ENCODE peak calls at places on chromosomes 6 and 20, in eight cellular contexts. G is GM23338, Q is HCT116, J is PC-3, K is MM.1S, Y is GM23248, V is OCI-LY7, X is hepatocyte. U is an unnamed sample.

GRCh38 chr20:24634855-24635254 is 165.4 kb downstream of the SYNDIG1 start:
- DNase-seq in Q (peak), K (no peak), V (no peak), Y (peak), G (peak), J (peak), X (peak), U (peak)

GRCh38 chr6:56851104-56851503 is 103.8 kb upstream of the BEND6 start:
- DNase-seq in Y (peak), G (peak), J (no peak), Q (no peak), X (peak), K (no peak), V (no peak), U (peak)

GRCh38 chr20:8212286-8212685 is 80.2 kb downstream of the PLCB1 start:
- DNase-seq in X (no peak), J (peak), G (no peak), Y (peak), K (no peak), V (no peak), Q (no peak), U (no peak)

GRCh38 chr6:169865346-169866139 is 114.1 kb downstream of the ERMARD start:
- DNase-seq in J (no peak), V (no peak), K (no peak), Q (no peak), G (no peak), X (no peak), Y (no peak), U (no peak)

GRCh38 chr6:20965915-20966314 is 431.7 kb downstream of the CDKAL1 start:
- DNase-seq in Q (no peak), G (no peak), K (no peak), X (no peak), V (no peak), J (no peak), Y (no peak), U (no peak)

GRCh38 chr6:90375681-90376439 is 79.2 kb upstream of the BACH2 start:
- DNase-seq in Y (peak), G (no peak), Q (no peak), K (no peak), X (no peak), V (peak), J (peak), U (no peak)

GRCh38 chr20:44805991-44806729 is 4.2 kb downstream of the RIMS4 start:
- DNase-seq in G (peak), K (no peak), Y (peak), X (peak), V (no peak), Q (no peak), J (no peak), U (peak)

GRCh38 chr6:22764521-22764920 is 195.2 kb downstream of the HDGFL1 start:
- DNase-seq in Y (no peak), G (no peak), J (peak), Q (no peak), X (no peak), K (no peak), V (no peak), U (no peak)

GRCh38 chr6:44059359-44060342 is 67.6 kb downstream of the MRPL14 start:
- DNase-seq in X (no peak), Q (no peak), V (no peak), J (peak), G (no peak), Y (peak), K (no peak), U (no peak)

GRCh38 chr20:33443512-33444239 is at the start of gene SNTA1:
- DNase-seq in X (peak), V (peak), J (peak), G (peak), K (peak), Q (no peak), Y (peak), U (peak)

GRCh38 chr20:54149765-54150264 is 24.0 kb downstream of the CYP24A1 start:
- DNase-seq in X (no peak), K (no peak), V (no peak), Q (no peak), Y (no peak), J (no peak), G (no peak), U (no peak)

GRCh38 chr20:39048000-39048696 is 86.0 kb downstream of the DHX35 start:
- DNase-seq in Y (peak), K (peak), X (peak), V (peak), G (peak), Q (peak), J (peak), U (peak)

GRCh38 chr6:147040521-147040920 is 163.7 kb upstream of the STXBP5 start:
- DNase-seq in Y (no peak), G (no peak), K (no peak), J (no peak), V (no peak), Q (no peak), X (no peak), U (no peak)

GRCh38 chr6:96651816-96652215 is 88.9 kb downstream of the FHL5 start:
- DNase-seq in V (no peak), K (peak), G (no peak), Q (no peak), X (no peak), J (no peak), Y (no peak), U (no peak)

GRCh38 chr6:11413728-11414127 is 123.8 kb upstream of the TMEM170B start:
- DNase-seq in K (no peak), V (no peak), Y (peak), G (no peak), Q (no peak), J (peak), X (no peak), U (no peak)

GRCh38 chr6:157272866-157273755 is 50.2 kb downstream of the TMEM242 start:
- DNase-seq in Q (no peak), V (peak), Y (peak), X (no peak), K (no peak), G (peak), J (no peak), U (peak)

GRCh38 chr6:148758492-148758891 is 11.7 kb downstream of the UST start:
- DNase-seq in Y (no peak), G (no peak), V (peak), K (peak), J (no peak), X (no peak), Q (no peak), U (no peak)

GRCh38 chr20:3161316-3162079 is 1.8 kb upstream of the FASTKD5 start:
- DNase-seq in V (no peak), J (no peak), K (no peak), Y (no peak), X (no peak), Q (no peak), G (peak), U (no peak)

GRCh38 chr6:37096025-37096424 is 73.9 kb upstream of the PIM1 start:
- DNase-seq in Q (no peak), K (no peak), Y (no peak), G (no peak), V (no peak), X (no peak), J (no peak), U (no peak)
- H3K4me3 ChIP-seq in Q (no peak), K (no peak), Y (no peak), G (no peak), V (no peak), X (no peak), J (no peak), U (no peak)

DNA sequence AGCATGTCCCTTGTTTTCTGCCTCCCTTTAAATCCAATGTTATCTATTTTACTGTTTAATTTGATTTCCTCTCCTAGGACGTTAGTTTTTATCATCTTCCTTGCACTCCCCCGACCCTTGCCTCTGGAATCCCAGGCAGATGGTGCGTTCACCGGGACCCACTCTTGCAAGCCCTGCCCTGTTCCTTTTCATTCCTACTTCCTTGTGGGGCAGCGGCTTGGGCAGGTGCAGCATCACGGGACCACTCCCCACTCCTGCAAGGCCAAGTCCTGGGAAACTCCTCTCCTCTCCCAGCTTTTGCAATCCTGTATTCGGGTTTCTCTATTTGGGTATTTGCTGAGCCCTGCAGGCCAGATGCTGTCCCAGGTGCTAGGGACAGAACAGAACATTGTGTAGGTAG is 5.8 kb upstream of the CDH4 start:
- DNase-seq in V (no peak), K (no peak), G (no peak), X (no peak), Y (no peak), Q (no peak), J (no peak), U (no peak)
- TF ChIP-seq EZH2phosphoT487 in V (no peak), K (no peak), G (no peak), X (no peak), Y (no peak), Q (no peak), J (no peak), U (no peak)

GRCh38 chr6:26019261-26019845 is 56.8 kb downstream of the TRIM38 start:
- DNase-seq in Q (no peak), J (no peak), K (no peak), V (no peak), X (no peak), Y (no peak), G (no peak), U (no peak)
- H3K4me3 ChIP-seq in Q (no peak), J (peak), K (no peak), V (peak), X (no peak), Y (peak), G (no peak), U (no peak)

GRCh38 chr6:9620687-9621086 is 794.2 kb downstream of the TFAP2A start:
- DNase-seq in V (no peak), X (no peak), G (no peak), J (no peak), K (no peak), Y (no peak), Q (no peak), U (no peak)
- TF ChIP-seq EZH2phosphoT487 in V (no peak), X (no peak), G (no peak), J (no peak), K (no peak), Y (no peak), Q (no peak), U (no peak)

GRCh38 chr6:50850860-50851259 is 32.2 kb downstream of the TFAP2B start:
- DNase-seq in G (no peak), J (no peak), X (no peak), Y (no peak), V (no peak), Q (no peak), K (no peak), U (peak)

GRCh38 chr6:50849016-50849748 is 30.5 kb downstream of the TFAP2B start:
- DNase-seq in G (peak), Y (no peak), K (no peak), Q (no peak), X (no peak), V (no peak), J (no peak), U (peak)

GRCh38 chr6:50850223-50850751 is 31.6 kb downstream of the TFAP2B start:
- DNase-seq in J (peak), X (peak), K (no peak), V (no peak), G (peak), Q (no peak), Y (no peak), U (peak)

GRCh38 chr6:50851269-50851847 is 32.7 kb downstream of the TFAP2B start:
- DNase-seq in J (no peak), V (no peak), G (no peak), K (no peak), Y (no peak), X (no peak), Q (no peak), U (peak)

GRCh38 chr6:50849781-50850180 is 31.1 kb downstream of the TFAP2B start:
- DNase-seq in Q (no peak), J (no peak), K (no peak), G (no peak), Y (no peak), V (no peak), X (no peak), U (no peak)
- H3K4me3 ChIP-seq in Q (no peak), J (peak), K (no peak), G (peak), Y (no peak), V (no peak), X (peak), U (peak)

GRCh38 chr20:43379239-43379917 is 78.3 kb upstream of the SRSF6 start:
- DNase-seq in X (peak), K (no peak), Y (peak), Q (no peak), V (no peak), J (peak), G (no peak), U (no peak)
- TF ChIP-seq EZH2phosphoT487 in X (no peak), K (no peak), Y (no peak), Q (no peak), V (no peak), J (no peak), G (no peak), U (no peak)

DNA sequence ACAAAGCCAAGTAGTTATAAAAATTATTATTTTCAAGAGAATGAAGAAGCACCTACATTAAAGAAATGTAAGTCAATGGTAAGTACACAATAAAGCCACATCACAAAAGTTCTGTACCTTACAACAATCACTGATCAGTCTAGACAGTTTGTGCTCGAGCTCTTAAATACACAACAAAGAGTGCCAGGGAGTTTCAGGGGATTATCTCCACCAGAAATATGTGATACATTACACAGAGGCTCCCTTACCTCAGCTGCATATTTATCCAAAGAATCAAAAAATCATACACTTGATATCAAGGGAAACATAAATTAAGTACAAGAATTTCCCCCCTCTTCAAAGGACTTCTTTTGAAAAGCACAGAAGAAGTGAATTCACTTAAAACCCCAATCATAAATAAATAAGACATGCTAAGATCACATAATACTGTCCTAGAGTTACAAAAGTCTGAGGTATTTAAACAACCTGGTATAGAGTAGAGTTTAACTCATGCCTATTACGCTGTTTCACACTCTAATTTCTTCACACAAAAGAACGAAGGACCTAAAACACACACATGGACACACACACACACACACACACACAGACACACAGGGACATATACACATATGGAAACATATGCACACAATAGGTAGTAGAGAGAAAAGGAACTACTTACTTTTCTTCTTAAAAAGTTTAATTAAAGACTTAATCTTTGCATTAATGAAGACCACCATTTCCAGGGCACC is 555 bp downstream of the NHSL1 start:
- DNase-seq in V (peak), G (no peak), Y (no peak), X (no peak), Q (no peak), K (no peak), J (no peak), U (no peak)
- H3K4me3 ChIP-seq in V (peak), G (peak), Y (peak), X (peak), Q (no peak), K (no peak), J (no peak), U (peak)

DNA sequence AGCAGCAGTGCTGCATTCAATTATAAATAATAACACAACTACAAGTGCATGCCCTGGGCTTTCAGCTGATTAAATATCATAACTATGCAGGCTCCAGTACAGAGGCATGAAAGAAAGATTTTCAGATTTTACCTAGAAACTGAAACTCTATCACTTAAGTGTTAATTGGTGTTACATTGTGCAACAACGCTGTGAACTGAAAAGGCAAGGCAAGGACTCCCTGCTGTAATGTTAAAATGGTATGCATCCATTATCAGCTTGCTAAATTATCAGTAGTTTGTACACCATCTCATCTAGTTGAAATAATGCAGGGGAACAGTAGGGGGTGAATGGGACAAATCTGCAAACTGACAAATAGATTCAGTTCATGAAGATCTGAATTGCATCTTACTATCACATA is 976.7 kb upstream of the MANEA start:
- DNase-seq in J (no peak), Y (no peak), X (no peak), V (no peak), K (no peak), G (no peak), Q (no peak), U (no peak)
- TF ChIP-seq EZH2phosphoT487 in J (no peak), Y (no peak), X (no peak), V (no peak), K (no peak), G (no peak), Q (no peak), U (no peak)

DNA sequence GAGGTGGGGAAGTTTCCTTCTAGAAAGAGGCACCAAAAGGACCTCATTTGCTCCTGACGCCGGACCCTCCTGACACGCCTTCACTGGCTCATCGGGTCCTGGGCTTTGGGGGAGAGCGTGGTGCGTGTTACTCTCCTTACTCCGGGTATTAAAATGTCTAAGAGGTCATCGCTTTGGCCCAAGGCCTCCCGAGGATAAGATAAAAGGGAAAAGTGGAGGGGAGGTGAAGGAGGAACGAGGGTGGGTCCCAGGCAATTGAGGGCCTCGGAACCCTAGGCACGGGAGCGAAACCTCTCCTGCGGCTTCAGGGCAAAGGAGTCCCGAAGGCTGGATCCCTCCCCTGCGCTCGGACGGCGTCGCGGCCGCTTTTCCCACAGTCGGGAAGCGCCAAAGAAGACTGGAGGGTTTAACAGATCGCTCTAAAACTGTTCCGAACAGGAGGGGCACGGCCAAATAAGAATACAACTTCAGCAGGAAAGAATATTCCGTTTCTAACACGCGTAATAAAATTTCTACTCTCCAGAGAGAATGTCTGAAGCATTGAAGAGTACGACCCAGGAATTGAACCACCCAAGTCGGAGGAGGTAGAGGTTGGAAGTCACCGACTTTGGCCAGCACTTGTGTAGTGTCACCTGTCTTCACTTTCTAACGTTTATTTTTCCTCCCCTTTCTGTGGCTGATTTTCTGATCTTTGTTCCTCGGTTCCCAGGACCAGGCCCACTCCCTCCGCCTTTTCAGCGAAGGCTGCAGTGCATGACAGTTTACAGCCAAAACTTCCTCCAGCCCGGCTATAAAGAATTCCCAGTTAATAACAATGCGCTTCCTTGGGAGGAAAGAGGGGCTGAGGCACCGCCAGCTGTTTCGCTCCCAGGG is 2.1 kb upstream of the TBXT start:
- DNase-seq in J (no peak), V (no peak), K (no peak), Q (no peak), Y (no peak), X (no peak), G (peak), U (peak)
- H3K4me3 ChIP-seq in J (no peak), V (no peak), K (no peak), Q (no peak), Y (no peak), X (no peak), G (peak), U (peak)

GRCh38 chr20:41738584-41739193 is 120.5 kb upstream of the CHD6 start:
- DNase-seq in K (peak), V (peak), X (peak), J (peak), Y (peak), G (peak), Q (peak), U (peak)

GRCh38 chr20:41733151-41733550 is 115.0 kb upstream of the CHD6 start:
- DNase-seq in Q (no peak), V (no peak), Y (peak), G (no peak), J (no peak), K (no peak), X (no peak), U (no peak)

GRCh38 chr20:41735949-41736348 is 117.8 kb upstream of the CHD6 start:
- DNase-seq in Q (no peak), Y (no peak), J (no peak), X (no peak), K (no peak), G (no peak), V (no peak), U (no peak)

DNA sequence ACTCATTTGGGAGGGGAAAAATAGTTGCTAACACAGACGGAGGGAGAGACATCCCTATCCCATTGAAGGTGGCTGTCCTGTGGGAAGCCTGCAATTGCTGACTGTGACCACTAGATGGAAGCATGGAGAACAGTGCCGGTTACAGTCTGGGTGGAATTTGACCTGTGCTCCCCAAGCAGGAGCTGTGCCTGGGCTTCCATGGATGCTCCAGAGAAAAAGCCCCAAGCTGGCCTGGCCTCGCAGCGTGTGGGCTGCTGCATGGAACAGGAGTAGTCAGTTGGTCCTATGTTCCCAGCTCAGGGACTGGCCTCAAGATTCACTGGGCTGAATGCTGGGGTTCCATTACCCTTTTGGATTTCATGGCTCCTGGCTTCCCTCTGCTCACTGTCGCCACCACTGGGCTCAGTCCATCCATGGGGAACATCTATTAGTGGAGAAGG is 116.3 kb upstream of the CHD6 start:
- DNase-seq in V (peak), G (peak), K (peak), Q (peak), Y (peak), J (peak), X (peak), U (peak)
- TF ChIP-seq EZH2phosphoT487 in V (no peak), G (no peak), K (no peak), Q (no peak), Y (no peak), J (no peak), X (no peak), U (no peak)

U was measured in neural progenitor cell.